ENCODE peak calls at places on chromosomes 3 and 15, in six cellular contexts. J is aorta; S is breast epithelium; X is iPS DF 6.9; Q is CD4-positive, CD25-positive, alpha-beta regulatory T cell; M is neuronal stem cell. C is an unnamed sample.

GRCh38 chr3:52440671-52441070 is 4.2 kb downstream of the SEMA3G start:
- DNase-seq in J (peak), S (no peak), X (no peak), Q (no peak), M (no peak), C (no peak)

GRCh38 chr3:73419179-73419803 is 205.4 kb downstream of the PDZRN3 start:
- DNase-seq in J (no peak), S (no peak), X (no peak), Q (no peak), M (no peak), C (no peak)

GRCh38 chr3:192637803-192638202 is 89.5 kb downstream of the FGF12 start:
- DNase-seq in J (no peak), S (no peak), X (no peak), Q (no peak), M (no peak), C (no peak)

GRCh38 chr3:69422751-69423150 is 36.9 kb upstream of the FRMD4B start:
- DNase-seq in J (no peak), S (no peak), X (no peak), Q (no peak), M (no peak), C (no peak)

GRCh38 chr3:57079221-57079831 is 18.9 kb downstream of the SPATA12 start:
- DNase-seq in J (peak), S (peak), X (no peak), Q (no peak), M (peak), C (no peak)

GRCh38 chr15:96600350-96600749 is 269.9 kb downstream of the NR2F2 start:
- DNase-seq in J (no peak), S (no peak), X (no peak), Q (no peak), M (no peak), C (no peak)

GRCh38 chr3:170420307-170420821 is 1.7 kb downstream of the CLDN11 start:
- DNase-seq in J (no peak), S (peak), X (no peak), Q (no peak), M (no peak), C (no peak)

GRCh38 chr15:85563328-85563727 is 182.9 kb downstream of the AKAP13 start:
- DNase-seq in J (no peak), S (no peak), X (no peak), Q (no peak), M (no peak), C (no peak)

GRCh38 chr3:127365383-127365782 is 77.5 kb upstream of the PRR20G start:
- DNase-seq in J (no peak), S (no peak), X (no peak), Q (no peak), M (no peak), C (no peak)

GRCh38 chr3:58419782-58420512 is 13.7 kb downstream of the PDHB start:
- DNase-seq in J (no peak), S (no peak), X (no peak), Q (no peak), M (no peak), C (no peak)

GRCh38 chr3:69411331-69411730 is 25.4 kb upstream of the FRMD4B start:
- DNase-seq in J (no peak), S (no peak), X (no peak), Q (no peak), M (no peak), C (no peak)

GRCh38 chr3:156941311-156941710 is 115.2 kb downstream of the LEKR1 start:
- DNase-seq in J (no peak), S (no peak), X (no peak), Q (no peak), M (no peak), C (no peak)

GRCh38 chr15:40266828-40267304 is 16.0 kb downstream of the ANKRD63 start:
- DNase-seq in J (no peak), S (peak), X (no peak), Q (no peak), M (no peak), C (peak)

GRCh38 chr3:74267583-74268184 is 346.8 kb downstream of the CNTN3 start:
- DNase-seq in J (no peak), S (no peak), X (peak), Q (no peak), M (peak), C (no peak)

GRCh38 chr15:85379403-85380131 is 836 bp upstream of the AKAP13 start:
- DNase-seq in J (no peak), S (no peak), X (no peak), Q (peak), M (no peak), C (no peak)

GRCh38 chr3:147298511-147298982 is 107.8 kb downstream of the ZIC4 start:
- DNase-seq in J (no peak), S (no peak), X (no peak), Q (no peak), M (peak), C (no peak)

GRCh38 chr15:67109141-67110034 is 44.0 kb downstream of the SMAD3 start:
- DNase-seq in J (peak), S (no peak), X (no peak), Q (no peak), M (no peak), C (no peak)

GRCh38 chr3:101204246-101204645 is 116.1 kb downstream of the IMPG2 start:
- DNase-seq in J (no peak), S (peak), X (no peak), Q (no peak), M (no peak), C (no peak)

GRCh38 chr3:101200461-101200860 is 119.9 kb downstream of the IMPG2 start:
- DNase-seq in J (no peak), S (no peak), X (no peak), Q (no peak), M (no peak), C (no peak)

GRCh38 chr3:101202640-101203039 is 117.7 kb downstream of the IMPG2 start:
- DNase-seq in J (no peak), S (no peak), X (no peak), Q (no peak), M (no peak), C (no peak)

GRCh38 chr3:101203411-101203810 is 117.0 kb downstream of the IMPG2 start:
- DNase-seq in J (no peak), S (peak), X (no peak), Q (no peak), M (no peak), C (no peak)
- H3K27ac ChIP-seq in J (no peak), S (peak), X (no peak), Q (no peak), M (no peak), C (no peak)

GRCh38 chr3:194537732-194538247 is 51.0 kb upstream of the ATP13A3 start:
- DNase-seq in J (peak), S (peak), X (no peak), Q (no peak), M (no peak), C (no peak)
- H3K27ac ChIP-seq in J (peak), S (peak), X (no peak), Q (no peak), M (no peak), C (no peak)

GRCh38 chr3:146142757-146143156 is 18.2 kb downstream of the PLOD2 start:
- DNase-seq in J (no peak), S (no peak), X (no peak), Q (no peak), M (no peak), C (no peak)
- H3K27ac ChIP-seq in J (no peak), S (no peak), X (no peak), Q (no peak), M (no peak), C (no peak)

GRCh38 chr15:99148851-99149276 is 44.0 kb downstream of the SYNM start:
- DNase-seq in J (no peak), S (no peak), X (no peak), Q (no peak), M (no peak), C (no peak)
- H3K27ac ChIP-seq in J (no peak), S (peak), X (no peak), Q (no peak), M (no peak), C (no peak)

GRCh38 chr15:44722011-44722410 is 10.7 kb downstream of the B2M start:
- DNase-seq in J (no peak), S (no peak), X (no peak), Q (no peak), M (no peak), C (no peak)
- H3K27ac ChIP-seq in J (no peak), S (no peak), X (no peak), Q (peak), M (no peak), C (no peak)

GRCh38 chr3:115975353-115975752 is 352.0 kb downstream of the GAP43 start:
- DNase-seq in J (no peak), S (no peak), X (no peak), Q (no peak), M (no peak), C (no peak)
- H3K27ac ChIP-seq in J (no peak), S (no peak), X (no peak), Q (no peak), M (no peak), C (no peak)

DNA sequence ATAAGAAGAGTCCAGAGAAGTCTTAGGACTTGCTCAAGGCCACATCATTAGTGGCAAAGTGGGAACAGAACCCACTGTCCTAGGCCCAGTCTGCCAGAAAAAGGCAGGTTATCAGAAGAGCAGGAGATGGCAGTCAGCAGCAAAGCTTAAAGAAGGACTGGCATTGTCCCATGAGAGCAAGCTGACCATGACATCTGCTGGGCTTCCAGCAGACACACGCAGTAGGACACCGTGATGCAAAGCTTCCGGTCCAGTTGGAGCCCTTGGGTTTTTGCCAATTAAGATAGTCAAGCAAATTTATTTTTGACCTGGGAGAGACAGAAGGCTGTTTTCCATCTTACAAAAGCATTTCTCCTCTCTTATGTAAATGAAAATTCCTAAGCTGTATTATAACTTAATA is 42.1 kb downstream of the ZBTB38 start:
- DNase-seq in J (no peak), S (no peak), X (no peak), Q (no peak), M (no peak), C (no peak)
- H3K27ac ChIP-seq in J (peak), S (peak), X (no peak), Q (peak), M (no peak), C (peak)

DNA sequence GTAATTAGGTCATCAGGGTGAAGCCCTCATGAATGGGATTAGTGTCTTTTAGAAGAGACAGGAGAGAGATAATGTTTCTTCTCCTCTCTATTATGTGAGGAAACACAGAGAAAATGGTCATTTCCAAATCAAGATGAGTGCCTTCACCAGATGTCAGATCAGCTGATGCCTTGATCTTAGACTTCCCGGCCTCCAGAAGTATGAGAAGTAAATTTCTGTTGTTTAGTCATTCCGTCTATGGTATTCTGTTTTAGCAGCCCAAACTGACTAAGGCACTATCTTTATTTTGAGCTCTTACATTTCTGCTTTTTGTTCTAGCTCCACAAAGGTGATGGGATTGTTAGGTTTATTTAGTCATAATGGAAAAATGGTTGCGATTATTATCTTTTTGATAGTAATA is 273.2 kb upstream of the GADL1 start:
- DNase-seq in J (no peak), S (no peak), X (no peak), Q (no peak), M (no peak), C (no peak)
- H3K27ac ChIP-seq in J (peak), S (no peak), X (no peak), Q (no peak), M (no peak), C (no peak)